ENCODE peak calls at places on chromosomes 6 and 20, in four cellular contexts. V is pancreas, H is amygdala, J is T-cell. B is an unnamed sample.

GRCh38 chr6:67501738-67502137 is 1133.3 kb upstream of the ADGRB3 start:
- DNase-seq in J (no peak), V (no peak), H (no peak), B (no peak)

GRCh38 chr20:47055699-47056369 is 161.2 kb downstream of the EYA2 start:
- DNase-seq in V (no peak), J (no peak), H (no peak), B (no peak)

GRCh38 chr20:35821807-35822242 is 50.0 kb downstream of the PHF20 start:
- DNase-seq in J (no peak), H (no peak), V (no peak), B (no peak)

GRCh38 chr6:145118224-145118623 is 617.1 kb downstream of the EPM2A start:
- DNase-seq in H (no peak), J (no peak), V (no peak), B (no peak)

GRCh38 chr20:42179768-42180167 is 561.6 kb upstream of the CHD6 start:
- DNase-seq in H (no peak), J (no peak), V (no peak), B (no peak)

GRCh38 chr6:33552252-33552651 is 27.8 kb downstream of the BAK1 start:
- DNase-seq in H (no peak), V (no peak), J (no peak), B (no peak)

GRCh38 chr6:47247227-47247797 is 62.4 kb downstream of the TNFRSF21 start:
- DNase-seq in H (no peak), J (no peak), V (no peak), B (no peak)

GRCh38 chr6:159610881-159611280 is 82.2 kb downstream of the SOD2 start:
- DNase-seq in V (no peak), H (no peak), J (no peak), B (no peak)

GRCh38 chr6:13190391-13190790 is 137.9 kb downstream of the TBC1D7 start:
- DNase-seq in J (no peak), V (no peak), H (no peak), B (no peak)

GRCh38 chr6:123811378-123811777 is 7.7 kb downstream of the NKAIN2 start:
- DNase-seq in H (no peak), J (no peak), V (no peak), B (no peak)

GRCh38 chr6:107154131-107154906 is 39.0 kb upstream of the BEND3 start:
- DNase-seq in V (no peak), H (no peak), J (no peak), B (no peak)

GRCh38 chr20:23595941-23596340 is 9.8 kb downstream of the CST9 start:
- DNase-seq in V (no peak), J (no peak), H (no peak), B (no peak)

GRCh38 chr20:40565681-40566040 is 123.4 kb downstream of the MAFB start:
- DNase-seq in H (no peak), J (no peak), V (no peak), B (no peak)

GRCh38 chr6:115601064-115601463 is 459.6 kb downstream of the FRK start:
- DNase-seq in J (no peak), H (no peak), V (no peak), B (no peak)

GRCh38 chr6:157385482-157385881 is 4.5 kb downstream of the ZDHHC14 start:
- DNase-seq in H (no peak), V (no peak), J (no peak), B (no peak)

GRCh38 chr20:58995461-58996225 is 11.4 kb downstream of the CTSZ start:
- DNase-seq in V (no peak), H (no peak), J (no peak), B (no peak)

GRCh38 chr6:74128536-74128935 is 432.5 kb downstream of the CD109 start:
- DNase-seq in J (no peak), H (no peak), V (no peak), B (no peak)

GRCh38 chr6:13474360-13474759 is 13.0 kb downstream of the GFOD1 start:
- DNase-seq in H (no peak), V (no peak), J (no peak), B (no peak)

GRCh38 chr6:44630125-44631028 is 242.9 kb downstream of the CDC5L start:
- DNase-seq in J (no peak), H (no peak), V (no peak), B (peak)

GRCh38 chr6:108651781-108652227 is 91.1 kb downstream of the FOXO3 start:
- DNase-seq in V (no peak), J (no peak), H (no peak), B (no peak)

GRCh38 chr20:11296951-11297350 is 620.7 kb upstream of the BTBD3 start:
- DNase-seq in H (no peak), V (no peak), J (no peak), B (no peak)

GRCh38 chr6:23498013-23498412 is 628.0 kb upstream of the NRSN1 start:
- DNase-seq in V (no peak), J (no peak), H (no peak), B (no peak)

GRCh38 chr6:89145461-89145961 is 344 bp upstream of the PM20D2 start:
- DNase-seq in J (no peak), V (no peak), H (no peak), B (no peak)

GRCh38 chr20:48908661-48909316 is 12.7 kb upstream of the ARFGEF2 start:
- DNase-seq in H (no peak), J (no peak), V (no peak), B (no peak)

GRCh38 chr20:56163806-56164205 is 84.7 kb upstream of the MC3R start:
- DNase-seq in V (no peak), H (no peak), J (no peak), B (no peak)

GRCh38 chr20:5357942-5358341 is 41.2 kb upstream of the PROKR2 start:
- DNase-seq in H (no peak), J (no peak), V (no peak), B (no peak)